ENCODE peak calls at places on chromosomes 5 and 9, in four cellular contexts. N is H1, E is IMR-90, V is H9. P is an unnamed sample.

GRCh38 chr9:104854613-104855012 is 73.3 kb downstream of the ABCA1 start:
- DNase-seq in N (no peak), E (no peak), V (no peak), P (no peak)

GRCh38 chr9:109733690-109734089 is 46.3 kb upstream of the PALM2AKAP2 start:
- DNase-seq in N (no peak), E (peak; percentile 64), V (no peak), P (no peak)

GRCh38 chr5:52853573-52854163 is 66.0 kb downstream of the ITGA1 start:
- DNase-seq in N (no peak), E (peak; percentile 53), V (no peak), P (no peak)

GRCh38 chr5:39447968-39448367 is 23.2 kb upstream of the DAB2 start:
- DNase-seq in N (no peak), E (peak; percentile 31), V (no peak), P (no peak)

GRCh38 chr5:120734033-120734432 is 269.9 kb downstream of the PRR16 start:
- DNase-seq in N (peak; percentile 7), E (no peak), V (peak; percentile 65), P (peak; percentile 58)

GRCh38 chr9:72828281-72828731 is 124.5 kb downstream of the ALDH1A1 start:
- DNase-seq in N (no peak), E (no peak), V (no peak), P (peak; percentile 40)

GRCh38 chr9:1125741-1126140 is 75.6 kb downstream of the DMRT2 start:
- DNase-seq in N (no peak), E (peak; percentile 11), V (no peak), P (no peak)

GRCh38 chr5:52693279-52693678 is 94.4 kb upstream of the ITGA1 start:
- DNase-seq in N (no peak), E (peak; percentile 45), V (peak; percentile 45), P (peak; percentile 58)

GRCh38 chr5:102211165-102211564 is 84.9 kb downstream of the SLCO4C1 start:
- DNase-seq in N (no peak), E (no peak), V (no peak), P (no peak)

GRCh38 chr9:123389070-123389469 is 33.1 kb downstream of the CRB2 start:
- DNase-seq in N (no peak), E (no peak), V (no peak), P (no peak)

GRCh38 chr5:123448743-123449142 is 25.5 kb upstream of the CEP120 start:
- DNase-seq in N (no peak), E (no peak), V (no peak), P (no peak)

GRCh38 chr9:92206490-92206889 is 87.0 kb downstream of the IARS1 start:
- DNase-seq in N (no peak), E (peak; percentile 59), V (no peak), P (no peak)

GRCh38 chr9:115551396-115551795 is 433.4 kb upstream of the TNC start:
- DNase-seq in N (no peak), E (peak; percentile 17), V (no peak), P (no peak)

GRCh38 chr5:135079760-135080159 is 45.7 kb upstream of the PITX1 start:
- DNase-seq in N (no peak), E (no peak), V (no peak), P (no peak)

GRCh38 chr5:168712280-168712924 is 133.2 kb upstream of the PANK3 start:
- DNase-seq in N (peak; percentile 1), E (peak; percentile 97), V (no peak), P (peak; percentile 83)

GRCh38 chr9:14095272-14095671 is 218.7 kb downstream of the NFIB start:
- DNase-seq in N (no peak), E (no peak), V (no peak), P (no peak)

GRCh38 chr9:135146766-135147472 is 59.5 kb downstream of the OLFM1 start:
- DNase-seq in N (no peak), E (no peak), V (no peak), P (no peak)

GRCh38 chr5:109567374-109568044 is 122.2 kb upstream of the MAN2A1 start:
- DNase-seq in N (no peak), E (peak; percentile 28), V (no peak), P (peak; percentile 59)

GRCh38 chr5:141747646-141748229 is 65.7 kb upstream of the ARAP3 start:
- DNase-seq in N (no peak), E (no peak), V (no peak), P (no peak)

GRCh38 chr5:99449786-99450185 is 521.0 kb upstream of the CHD1 start:
- DNase-seq in N (no peak), E (no peak), V (no peak), P (no peak)

DNA sequence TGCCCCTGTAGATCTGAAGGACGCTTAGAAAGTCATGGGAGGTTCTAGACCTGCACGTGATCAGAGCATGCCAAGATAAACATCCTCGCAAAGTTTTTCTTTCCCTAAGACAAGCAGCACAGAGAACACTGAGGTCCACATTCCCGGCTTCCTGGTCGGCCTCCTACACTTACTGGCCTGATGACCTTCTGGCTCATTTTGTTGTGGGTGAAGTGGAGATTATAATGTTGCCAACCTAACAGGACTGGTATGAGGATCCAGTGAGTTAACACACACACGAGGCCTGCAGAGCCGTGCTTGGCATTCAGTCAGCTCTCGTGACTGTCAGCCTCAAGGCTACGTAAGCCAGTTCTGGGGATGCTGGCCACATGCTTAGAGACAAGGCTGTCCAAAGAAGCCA is 186.0 kb downstream of the TENT4A start:
- DNase-seq in N (no peak), E (no peak), V (no peak), P (no peak)
- H3K18ac ChIP-seq in N (no peak overlapping the region), E (no peak overlapping the region), V (no peak overlapping the region), P (no peak overlapping the region)

DNA sequence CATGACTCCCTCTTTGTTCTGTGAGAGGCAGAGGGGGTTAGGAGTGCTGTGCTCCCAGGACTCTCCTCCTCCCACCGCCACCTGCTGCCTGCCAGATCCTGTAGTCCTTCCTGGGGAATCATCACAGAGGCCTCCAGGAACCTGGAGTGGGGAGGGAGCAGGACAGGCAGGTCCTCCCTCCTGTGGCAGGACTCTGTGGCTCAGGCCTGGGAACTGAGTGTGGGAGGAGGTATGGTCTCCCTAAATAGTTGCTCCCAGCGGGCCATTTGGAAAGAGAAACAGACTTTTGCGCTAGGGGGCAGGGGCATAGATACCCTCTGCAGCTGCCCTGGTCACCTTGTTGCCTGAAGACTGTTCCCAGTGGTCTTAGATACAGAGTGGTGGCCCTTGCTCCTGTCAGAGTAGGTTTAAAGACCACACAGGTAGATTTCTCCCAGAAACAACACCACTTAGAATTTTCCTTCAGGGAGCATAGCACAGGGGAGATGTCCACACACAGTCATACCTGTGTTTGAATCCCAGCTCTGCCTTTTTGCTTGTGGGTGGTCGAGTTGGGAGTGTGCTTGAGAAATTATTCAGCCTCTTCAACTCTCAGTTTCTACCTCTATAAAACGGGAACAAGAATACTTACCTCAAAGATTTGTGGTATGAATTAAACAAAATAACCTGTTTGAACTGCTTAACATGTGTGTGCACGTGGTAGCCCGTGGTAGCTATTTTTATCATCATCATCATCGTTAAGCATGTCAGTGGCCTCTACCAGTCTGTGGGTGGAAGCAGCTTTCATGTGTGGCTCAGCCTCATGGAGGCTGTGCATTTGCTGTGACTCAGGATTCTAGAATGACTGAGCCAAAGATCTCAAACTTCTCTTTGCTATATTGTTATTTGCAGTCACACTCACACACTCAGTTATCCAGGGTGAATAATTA is 55.8 kb downstream of the SLC22A5 start:
- DNase-seq in N (no peak), E (peak; percentile 95), V (no peak), P (no peak)
- H3K18ac ChIP-seq in N (no peak overlapping the region), E (peak overlapping the region; percentile 75), V (no peak overlapping the region), P (no peak overlapping the region)

GRCh38 chr5:115423541-115423940 is 121.0 kb downstream of the FEM1C start:
- DNase-seq in N (no peak), E (no peak), V (no peak), P (no peak)
- H3K18ac ChIP-seq in N (no peak overlapping the region), E (no peak overlapping the region), V (no peak overlapping the region), P (no peak overlapping the region)

GRCh38 chr9:107768224-107768623 is 278.7 kb upstream of the KLF4 start:
- DNase-seq in N (no peak), E (no peak), V (no peak), P (peak; percentile 17)
- H3K18ac ChIP-seq in N (peak overlapping the region; percentile 17), E (no peak overlapping the region), V (no peak overlapping the region), P (no peak overlapping the region)